ENCODE peak calls at places on chromosome 14, in ten cellular contexts. X is tibial artery; M is ovary; H is spleen; J is CD8-positive, alpha-beta T cell; Z is transverse colon; I is AG04450; B is cardiac muscle cell; D is adrenal gland; G is fibroblast of lung. L is an unnamed sample.

GRCh38 chr14:92728781-92729364 is 19.6 kb downstream of the LGMN start:
- DNase-seq in M (no peak), Z (no peak), G (peak; percentile 68), J (no peak), X (no peak), B (peak; percentile 60), D (peak; percentile 53), I (no peak), H (no peak), L (no peak)

GRCh38 chr14:96564389-96564788 is 62.2 kb downstream of the PAPOLA start:
- DNase-seq in B (peak; percentile 21), M (no peak), I (no peak), Z (no peak), G (no peak), J (no peak), H (no peak), X (no peak), D (no peak), L (no peak)

GRCh38 chr14:54866588-54866987 is 36.0 kb downstream of the GCH1 start:
- DNase-seq in D (no peak), J (no peak), X (no peak), H (no peak), M (no peak), B (no peak), G (no peak), I (no peak), Z (no peak), L (no peak)

GRCh38 chr14:37668646-37669045 is 73.2 kb downstream of the TTC6 start:
- DNase-seq in J (no peak), I (peak; percentile 10), H (no peak), G (peak; percentile 59), X (no peak), D (no peak), B (peak; percentile 32), Z (no peak), M (no peak), L (no peak)

GRCh38 chr14:105086833-105087307 is 21.6 kb upstream of the GPR132 start:
- DNase-seq in H (peak; percentile 97), G (peak; percentile 75), J (peak; percentile 71), M (peak; percentile 75), X (peak; percentile 84), I (no peak), Z (peak; percentile 80), B (peak; percentile 84), D (peak; percentile 56), L (peak; percentile 85)

GRCh38 chr14:55713496-55713895 is 133.5 kb downstream of the KTN1 start:
- DNase-seq in X (no peak), J (no peak), H (no peak), M (no peak), Z (no peak), G (no peak), B (peak; percentile 20), D (no peak), I (no peak), L (no peak)

GRCh38 chr14:77212933-77213656 is 31.5 kb downstream of the TMEM63C start:
- DNase-seq in Z (peak; percentile 55), H (no peak), D (peak; percentile 45), B (peak; percentile 25), G (peak; percentile 11), X (no peak), M (no peak), I (no peak), J (no peak), L (no peak)

GRCh38 chr14:69268763-69269162 is 8.8 kb downstream of the GALNT16 start:
- DNase-seq in G (peak; percentile 72), B (peak; percentile 34), H (no peak), D (peak; percentile 23), X (peak; percentile 63), M (no peak), J (no peak), I (no peak), Z (no peak), L (no peak)

GRCh38 chr14:32939254-32940065 is 781 bp downstream of the NPAS3 start:
- DNase-seq in I (no peak), B (peak; percentile 83), J (no peak), D (peak; percentile 91), X (peak; percentile 90), G (peak; percentile 86), H (peak; percentile 83), Z (peak; percentile 70), M (peak; percentile 81), L (peak; percentile 82)

GRCh38 chr14:24814944-24815343 is 181.0 kb upstream of the GZMB start:
- DNase-seq in Z (no peak), I (no peak), J (no peak), D (no peak), H (no peak), X (no peak), G (no peak), M (no peak), B (no peak), L (no peak)

GRCh38 chr14:100288382-100289185 is 17.7 kb downstream of the SLC25A29 start:
- DNase-seq in B (no peak), X (no peak), M (no peak), I (no peak), J (no peak), H (peak; percentile 47), G (no peak), D (peak; percentile 17), Z (no peak), L (no peak)

GRCh38 chr14:56118611-56119181 is 485 bp downstream of the PELI2 start:
- DNase-seq in M (peak; percentile 69), D (peak; percentile 38), G (no peak), I (no peak), B (peak; percentile 18), H (peak; percentile 95), J (no peak), X (peak; percentile 77), Z (peak; percentile 26), L (peak; percentile 55)

GRCh38 chr14:21868442-21869046 is 194.9 kb upstream of the OR4E1 start:
- DNase-seq in X (no peak), D (peak; percentile 12), H (no peak), B (peak; percentile 65), Z (peak; percentile 65), J (peak; percentile 53), I (no peak), M (no peak), G (no peak), L (no peak)

GRCh38 chr14:77186911-77187648 is 5.5 kb downstream of the TMEM63C start:
- DNase-seq in X (no peak), M (peak; percentile 38), J (no peak), G (peak; percentile 93), I (no peak), B (peak; percentile 23), H (no peak), D (peak; percentile 82), Z (peak; percentile 16), L (no peak)

GRCh38 chr14:61718039-61718438 is 22.7 kb downstream of the HIF1A start:
- DNase-seq in H (no peak), J (no peak), D (no peak), B (no peak), G (no peak), X (no peak), I (no peak), M (no peak), Z (no peak), L (no peak)
- H3K4me3 ChIP-seq in H (no peak overlapping the region), J (no peak overlapping the region), D (no peak overlapping the region), B (no peak overlapping the region), G (no peak overlapping the region), X (no peak overlapping the region), I (no peak overlapping the region), M (no peak overlapping the region), Z (no peak overlapping the region), L (no peak overlapping the region)

GRCh38 chr14:34721129-34721528 is 6.7 kb upstream of the CFL2 start:
- DNase-seq in H (no peak), J (no peak), X (no peak), I (no peak), M (no peak), Z (no peak), G (no peak), D (no peak), B (no peak), L (no peak)

GRCh38 chr14:34718750-34719304 is 4.4 kb upstream of the CFL2 start:
- DNase-seq in I (no peak), B (peak; percentile 33), M (no peak), Z (no peak), D (no peak), G (peak; percentile 79), J (no peak), H (no peak), X (no peak), L (no peak)

GRCh38 chr14:34723867-34724266 is 9.5 kb upstream of the CFL2 start:
- DNase-seq in J (no peak), I (no peak), D (no peak), M (no peak), G (no peak), X (no peak), H (no peak), B (no peak), Z (no peak), L (no peak)

GRCh38 chr14:34722723-34723545 is 8.5 kb upstream of the CFL2 start:
- DNase-seq in Z (peak; percentile 27), I (no peak), D (peak; percentile 19), X (no peak), B (peak; percentile 73), J (no peak), H (no peak), M (peak; percentile 41), G (peak; percentile 34), L (no peak)
- TF ChIP-seq CTCF in Z (peak; percentile 83), I (peak; percentile 79), D (peak; percentile 81), X (peak; percentile 85), B (peak; percentile 77), J (peak; percentile 72), H (peak; percentile 77), M (peak; percentile 81), G (peak; percentile 75), L (peak; percentile 82)

DNA sequence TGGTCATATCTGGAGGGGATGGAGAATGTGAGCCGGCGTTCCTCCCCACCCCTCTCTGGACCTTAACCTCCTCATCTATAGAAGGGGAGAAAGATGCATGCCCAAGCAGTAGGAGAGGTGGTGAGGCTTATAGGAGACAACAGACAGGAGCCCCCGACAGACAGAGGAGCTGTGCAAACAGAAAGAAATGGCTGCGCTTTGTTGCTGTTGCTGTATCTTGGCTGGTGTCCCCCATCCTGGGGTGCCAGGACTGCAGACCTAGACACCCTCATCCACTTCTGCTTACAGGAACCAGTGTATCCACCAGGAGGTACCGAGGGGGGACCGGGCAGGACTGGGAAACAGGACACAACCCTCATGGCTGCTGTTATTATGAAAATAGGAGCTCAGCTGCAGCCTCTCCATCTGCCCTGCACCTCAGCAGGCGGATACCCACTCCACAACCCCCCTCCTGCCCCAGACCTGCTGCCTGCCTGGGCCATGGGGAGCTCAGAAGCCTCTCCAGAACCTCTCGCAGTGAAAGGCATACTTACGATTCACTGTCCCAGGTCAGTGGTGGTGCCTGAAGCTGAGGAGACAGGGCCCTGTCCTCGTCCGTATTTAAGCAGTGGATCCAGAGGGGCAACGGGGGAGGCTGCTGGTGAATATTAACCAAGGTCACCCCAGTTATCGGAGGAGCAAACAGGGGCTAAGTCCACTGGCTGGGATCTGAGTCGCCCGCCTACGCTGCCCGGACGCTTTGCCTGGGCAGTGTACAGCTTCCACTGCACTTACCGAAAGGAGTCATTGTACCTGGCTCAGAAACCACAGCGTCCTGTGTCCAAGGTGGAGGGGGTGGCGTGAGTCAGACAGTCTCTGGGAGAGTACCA is at the start of gene SERPINA1:
- DNase-seq in M (no peak), J (no peak), D (no peak), I (no peak), X (no peak), B (no peak), G (peak; percentile 90), Z (no peak), H (no peak), L (no peak)
- H3K4me3 ChIP-seq in M (no peak within 1 kb of the TSS), J (no peak within 1 kb of the TSS), D (no peak within 1 kb of the TSS), I (no peak within 1 kb of the TSS), X (no peak within 1 kb of the TSS), B (no peak within 1 kb of the TSS), G (no peak within 1 kb of the TSS), Z (no peak within 1 kb of the TSS), H (peak within 1 kb of the TSS; percentile 65), L (no peak within 1 kb of the TSS)

GRCh38 chr14:64891839-64892375 is 12.2 kb upstream of the SPTB start:
- DNase-seq in G (peak; percentile 57), M (no peak), X (no peak), I (peak; percentile 34), D (peak; percentile 35), H (no peak), Z (peak; percentile 15), B (peak; percentile 77), J (no peak), L (no peak)
- TF ChIP-seq CTCF in G (peak; percentile 36), M (no peak), X (peak; percentile 62), I (peak; percentile 55), D (peak; percentile 65), H (peak; percentile 76), Z (peak; percentile 51), B (peak; percentile 43), J (peak; percentile 72), L (peak; percentile 49)